ENCODE peak calls at places on chromosomes 11 and 22, in nine cellular contexts. One of them, this sample, is unnamed.

GRCh38 chr22:20002661-20003060 is 14.0 kb downstream of the ARVCF start:
- DNase-seq in adrenal gland: no peak
- DNase-seq in kidney: peak; percentile 1
- DNase-seq in GM23248: no peak
- DNase-seq in H9: no peak
- DNase-seq in fibroblast of lung: no peak
- DNase-seq in uterus: no peak
- DNase-seq in heart left ventricle: no peak
- DNase-seq in astrocyte: no peak
- DNase-seq in this sample: no peak

GRCh38 chr22:22571429-22571828 is 12.4 kb upstream of the PRAME start:
- DNase-seq in adrenal gland: no peak
- DNase-seq in kidney: no peak
- DNase-seq in GM23248: no peak
- DNase-seq in H9: no peak
- DNase-seq in fibroblast of lung: no peak
- DNase-seq in uterus: no peak
- DNase-seq in heart left ventricle: no peak
- DNase-seq in astrocyte: no peak
- DNase-seq in this sample: no peak

GRCh38 chr11:82043316-82043715 is 690.3 kb downstream of the FAM181B start:
- DNase-seq in adrenal gland: no peak
- DNase-seq in kidney: no peak
- DNase-seq in GM23248: no peak
- DNase-seq in H9: no peak
- DNase-seq in fibroblast of lung: peak; percentile 35
- DNase-seq in uterus: no peak
- DNase-seq in heart left ventricle: no peak
- DNase-seq in astrocyte: peak; percentile 10
- DNase-seq in this sample: no peak

GRCh38 chr11:61967177-61967923 is at the start of gene FTH1:
- DNase-seq in adrenal gland: peak; percentile 93
- DNase-seq in kidney: peak; percentile 98
- DNase-seq in GM23248: peak; percentile 94
- DNase-seq in H9: peak; percentile 87
- DNase-seq in fibroblast of lung: peak; percentile 94
- DNase-seq in uterus: peak; percentile 91
- DNase-seq in heart left ventricle: peak; percentile 94
- DNase-seq in astrocyte: peak; percentile 66
- DNase-seq in this sample: peak; percentile 95

GRCh38 chr22:46425011-46425410 is 89.5 kb downstream of the TRMU start:
- DNase-seq in adrenal gland: no peak
- DNase-seq in kidney: no peak
- DNase-seq in GM23248: peak; percentile 59
- DNase-seq in H9: no peak
- DNase-seq in fibroblast of lung: no peak
- DNase-seq in uterus: no peak
- DNase-seq in heart left ventricle: no peak
- DNase-seq in astrocyte: peak; percentile 99
- DNase-seq in this sample: peak; percentile 11

GRCh38 chr22:17941501-17942406 is 82.6 kb downstream of the MICAL3 start:
- DNase-seq in adrenal gland: no peak
- DNase-seq in kidney: no peak
- DNase-seq in GM23248: no peak
- DNase-seq in H9: no peak
- DNase-seq in fibroblast of lung: no peak
- DNase-seq in uterus: no peak
- DNase-seq in heart left ventricle: peak; percentile 42
- DNase-seq in astrocyte: no peak
- DNase-seq in this sample: peak; percentile 36

GRCh38 chr11:115497303-115497702 is 6.9 kb downstream of the CADM1 start:
- DNase-seq in adrenal gland: no peak
- DNase-seq in kidney: no peak
- DNase-seq in GM23248: no peak
- DNase-seq in H9: no peak
- DNase-seq in fibroblast of lung: no peak
- DNase-seq in uterus: no peak
- DNase-seq in heart left ventricle: no peak
- DNase-seq in astrocyte: peak; percentile 60
- DNase-seq in this sample: no peak

GRCh38 chr11:206516-207212 is 535 bp downstream of the BET1L start:
- DNase-seq in adrenal gland: no peak
- DNase-seq in kidney: peak; percentile 72
- DNase-seq in GM23248: peak; percentile 65
- DNase-seq in H9: no peak
- DNase-seq in fibroblast of lung: no peak
- DNase-seq in uterus: peak; percentile 42
- DNase-seq in heart left ventricle: peak; percentile 46
- DNase-seq in astrocyte: no peak
- DNase-seq in this sample: no peak

GRCh38 chr22:31866918-31867317 is 77.4 kb upstream of the YWHAH start:
- DNase-seq in adrenal gland: no peak
- DNase-seq in kidney: no peak
- DNase-seq in GM23248: no peak
- DNase-seq in H9: no peak
- DNase-seq in fibroblast of lung: no peak
- DNase-seq in uterus: no peak
- DNase-seq in heart left ventricle: no peak
- DNase-seq in astrocyte: no peak
- DNase-seq in this sample: no peak

GRCh38 chr11:87878373-87878779 is 296.9 kb downstream of the RAB38 start:
- DNase-seq in adrenal gland: peak; percentile 16
- DNase-seq in kidney: no peak
- DNase-seq in GM23248: peak; percentile 74
- DNase-seq in H9: no peak
- DNase-seq in fibroblast of lung: peak; percentile 67
- DNase-seq in uterus: peak; percentile 20
- DNase-seq in heart left ventricle: no peak
- DNase-seq in astrocyte: peak; percentile 27
- DNase-seq in this sample: peak; percentile 36

GRCh38 chr22:46812786-46813185 is 50.3 kb downstream of the TBC1D22A start:
- DNase-seq in adrenal gland: no peak
- DNase-seq in kidney: no peak
- DNase-seq in GM23248: no peak
- DNase-seq in H9: no peak
- DNase-seq in fibroblast of lung: no peak
- DNase-seq in uterus: no peak
- DNase-seq in heart left ventricle: no peak
- DNase-seq in astrocyte: no peak
- DNase-seq in this sample: no peak

GRCh38 chr11:63997801-63998332 is 11.6 kb downstream of the OTUB1 start:
- DNase-seq in adrenal gland: no peak
- DNase-seq in kidney: no peak
- DNase-seq in GM23248: no peak
- DNase-seq in H9: no peak
- DNase-seq in fibroblast of lung: no peak
- DNase-seq in uterus: no peak
- DNase-seq in heart left ventricle: no peak
- DNase-seq in astrocyte: no peak
- DNase-seq in this sample: no peak

GRCh38 chr22:40709752-40710413 is 30.6 kb downstream of the MCHR1 start:
- DNase-seq in adrenal gland: no peak
- DNase-seq in kidney: no peak
- DNase-seq in GM23248: peak; percentile 23
- DNase-seq in H9: no peak
- DNase-seq in fibroblast of lung: peak; percentile 83
- DNase-seq in uterus: peak; percentile 66
- DNase-seq in heart left ventricle: peak; percentile 59
- DNase-seq in astrocyte: no peak
- DNase-seq in this sample: no peak

GRCh38 chr22:45671051-45671782 is 417 bp upstream of the ATXN10 start:
- DNase-seq in adrenal gland: peak; percentile 26
- DNase-seq in kidney: no peak
- DNase-seq in GM23248: peak; percentile 51
- DNase-seq in H9: peak; percentile 90
- DNase-seq in fibroblast of lung: no peak
- DNase-seq in uterus: peak; percentile 54
- DNase-seq in heart left ventricle: no peak
- DNase-seq in astrocyte: no peak
- DNase-seq in this sample: peak; percentile 57

GRCh38 chr11:58075781-58076180 is 45.0 kb downstream of the OR6Q1 start:
- DNase-seq in adrenal gland: no peak
- DNase-seq in kidney: no peak
- DNase-seq in GM23248: peak; percentile 76
- DNase-seq in H9: no peak
- DNase-seq in fibroblast of lung: peak; percentile 52
- DNase-seq in uterus: no peak
- DNase-seq in heart left ventricle: no peak
- DNase-seq in astrocyte: peak; percentile 41
- DNase-seq in this sample: no peak

GRCh38 chr11:8258289-8258688 is 5.4 kb downstream of the LMO1 start:
- DNase-seq in adrenal gland: no peak
- DNase-seq in kidney: peak; percentile 63
- DNase-seq in GM23248: peak; percentile 30
- DNase-seq in H9: peak; percentile 16
- DNase-seq in fibroblast of lung: no peak
- DNase-seq in uterus: peak; percentile 8
- DNase-seq in heart left ventricle: peak; percentile 53
- DNase-seq in astrocyte: no peak
- DNase-seq in this sample: no peak
- H3K27ac ChIP-seq in adrenal gland: no peak overlapping the region
- H3K27ac ChIP-seq in kidney: no peak overlapping the region
- H3K27ac ChIP-seq in GM23248: no peak overlapping the region
- H3K27ac ChIP-seq in H9: no peak overlapping the region
- H3K27ac ChIP-seq in fibroblast of lung: no peak overlapping the region
- H3K27ac ChIP-seq in uterus: no peak overlapping the region
- H3K27ac ChIP-seq in heart left ventricle: peak overlapping the region; percentile 51
- H3K27ac ChIP-seq in astrocyte: no peak overlapping the region
- H3K27ac ChIP-seq in this sample: no peak overlapping the region

GRCh38 chr11:65373839-65374580 is 8.4 kb downstream of the SLC25A45 start:
- DNase-seq in adrenal gland: no peak
- DNase-seq in kidney: no peak
- DNase-seq in GM23248: no peak
- DNase-seq in H9: no peak
- DNase-seq in fibroblast of lung: no peak
- DNase-seq in uterus: no peak
- DNase-seq in heart left ventricle: no peak
- DNase-seq in astrocyte: no peak
- DNase-seq in this sample: no peak
- H3K27ac ChIP-seq in adrenal gland: no peak overlapping the region
- H3K27ac ChIP-seq in kidney: no peak overlapping the region
- H3K27ac ChIP-seq in GM23248: no peak overlapping the region
- H3K27ac ChIP-seq in H9: no peak overlapping the region
- H3K27ac ChIP-seq in fibroblast of lung: no peak overlapping the region
- H3K27ac ChIP-seq in uterus: no peak overlapping the region
- H3K27ac ChIP-seq in heart left ventricle: no peak overlapping the region
- H3K27ac ChIP-seq in astrocyte: no peak overlapping the region
- H3K27ac ChIP-seq in this sample: no peak overlapping the region

GRCh38 chr11:46100670-46101069 is 20.6 kb downstream of the PHF21A start:
- DNase-seq in adrenal gland: no peak
- DNase-seq in kidney: no peak
- DNase-seq in GM23248: no peak
- DNase-seq in H9: no peak
- DNase-seq in fibroblast of lung: no peak
- DNase-seq in uterus: no peak
- DNase-seq in heart left ventricle: no peak
- DNase-seq in astrocyte: no peak
- DNase-seq in this sample: no peak
- H3K27ac ChIP-seq in adrenal gland: peak overlapping the region; percentile 49
- H3K27ac ChIP-seq in kidney: no peak overlapping the region
- H3K27ac ChIP-seq in GM23248: no peak overlapping the region
- H3K27ac ChIP-seq in H9: no peak overlapping the region
- H3K27ac ChIP-seq in fibroblast of lung: peak overlapping the region; percentile 70
- H3K27ac ChIP-seq in uterus: peak overlapping the region; percentile 75
- H3K27ac ChIP-seq in heart left ventricle: no peak overlapping the region
- H3K27ac ChIP-seq in astrocyte: no peak overlapping the region
- H3K27ac ChIP-seq in this sample: peak overlapping the region; percentile 49

GRCh38 chr22:39463931-39464390 is 7.1 kb downstream of the MGAT3 start:
- DNase-seq in adrenal gland: no peak
- DNase-seq in kidney: peak; percentile 69
- DNase-seq in GM23248: peak; percentile 70
- DNase-seq in H9: no peak
- DNase-seq in fibroblast of lung: peak; percentile 18
- DNase-seq in uterus: no peak
- DNase-seq in heart left ventricle: no peak
- DNase-seq in astrocyte: no peak
- DNase-seq in this sample: no peak
- H3K27ac ChIP-seq in adrenal gland: no peak overlapping the region
- H3K27ac ChIP-seq in kidney: no peak overlapping the region
- H3K27ac ChIP-seq in GM23248: no peak overlapping the region
- H3K27ac ChIP-seq in H9: no peak overlapping the region
- H3K27ac ChIP-seq in fibroblast of lung: no peak overlapping the region
- H3K27ac ChIP-seq in uterus: no peak overlapping the region
- H3K27ac ChIP-seq in heart left ventricle: peak overlapping the region; percentile 81
- H3K27ac ChIP-seq in astrocyte: no peak overlapping the region
- H3K27ac ChIP-seq in this sample: no peak overlapping the region

DNA sequence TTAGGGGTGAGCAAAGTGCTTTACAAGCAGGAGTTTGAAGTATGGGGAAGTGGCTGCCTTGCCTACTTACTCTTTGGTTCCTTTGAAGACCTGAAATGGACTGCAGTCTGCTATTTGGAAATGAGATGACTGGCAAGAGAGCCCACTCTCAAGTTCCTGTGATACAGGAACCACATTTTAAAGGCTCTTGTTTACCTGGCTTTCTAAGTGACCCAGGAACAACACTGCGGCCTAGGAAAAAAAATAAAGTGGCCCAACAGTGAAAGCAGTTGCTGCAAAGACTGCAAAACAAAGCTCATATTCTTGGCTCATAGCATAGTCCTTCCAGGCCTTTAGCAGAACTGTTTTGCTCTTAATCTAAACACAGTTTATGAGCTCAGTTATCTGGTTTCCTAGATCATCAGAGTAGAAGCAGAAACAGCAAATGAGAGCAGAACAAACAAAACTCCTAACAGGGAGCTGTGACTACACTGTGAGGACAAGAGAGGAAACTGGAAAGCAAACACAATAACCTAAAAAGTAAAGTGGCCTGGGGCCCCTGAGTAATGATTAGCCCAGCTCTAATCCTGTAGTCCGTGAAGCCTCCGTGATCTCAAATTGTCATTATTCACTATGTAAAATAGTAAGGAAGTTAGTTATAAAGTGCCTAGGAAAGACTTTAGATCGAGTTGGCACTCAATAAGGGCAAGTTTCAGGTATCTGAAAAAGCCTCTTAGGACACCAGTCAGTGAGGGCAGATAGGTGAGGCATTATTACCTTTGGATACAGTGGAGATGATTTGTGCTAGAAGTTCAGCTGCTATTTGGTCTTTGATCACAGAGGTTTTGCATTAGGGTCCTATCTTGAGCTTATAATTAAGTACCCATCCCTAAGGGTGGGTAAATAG is 11.5 kb downstream of the CCDC117 start:
- DNase-seq in adrenal gland: no peak
- DNase-seq in kidney: no peak
- DNase-seq in GM23248: no peak
- DNase-seq in H9: no peak
- DNase-seq in fibroblast of lung: peak; percentile 28
- DNase-seq in uterus: no peak
- DNase-seq in heart left ventricle: no peak
- DNase-seq in astrocyte: no peak
- DNase-seq in this sample: no peak
- H3K27ac ChIP-seq in adrenal gland: no peak overlapping the region
- H3K27ac ChIP-seq in kidney: peak overlapping the region; percentile 37
- H3K27ac ChIP-seq in GM23248: no peak overlapping the region
- H3K27ac ChIP-seq in H9: no peak overlapping the region
- H3K27ac ChIP-seq in fibroblast of lung: no peak overlapping the region
- H3K27ac ChIP-seq in uterus: no peak overlapping the region
- H3K27ac ChIP-seq in heart left ventricle: no peak overlapping the region
- H3K27ac ChIP-seq in astrocyte: no peak overlapping the region
- H3K27ac ChIP-seq in this sample: peak overlapping the region; percentile 78